ENCODE peak calls at places on chromosomes 6 and 20, in nine cellular contexts. H, K, Q, U, J, G, B, O and W are unnamed samples.

GRCh38 chr6:108559884-108560462 is 744 bp upstream of the FOXO3 start:
- DNase-seq in H (no peak), K (peak), U (peak), G (peak), B (peak), J (peak), O (no peak), Q (no peak), W (no peak)

GRCh38 chr6:7998103-7998725 is 66.0 kb downstream of the BLOC1S5 start:
- DNase-seq in B (no peak), K (no peak), H (peak), J (no peak), G (no peak), Q (no peak), O (peak), U (no peak), W (no peak)

GRCh38 chr20:38201356-38201755 is 36.3 kb upstream of the TGM2 start:
- DNase-seq in K (no peak), J (peak), G (peak), U (no peak), Q (peak), B (peak), H (peak), O (peak), W (peak)

GRCh38 chr6:156515242-156515641 is 261.9 kb upstream of the ARID1B start:
- DNase-seq in U (no peak), H (no peak), B (no peak), J (no peak), G (no peak), Q (no peak), K (no peak), O (no peak), W (no peak)

GRCh38 chr6:134029495-134030455 is 22.6 kb downstream of the SLC2A12 start:
- DNase-seq in Q (no peak), O (no peak), K (no peak), J (no peak), H (no peak), U (no peak), G (no peak), B (no peak), W (no peak)

GRCh38 chr6:37365791-37366190 is 12.0 kb downstream of the RNF8 start:
- DNase-seq in G (no peak), J (no peak), Q (no peak), O (no peak), K (no peak), H (no peak), B (no peak), U (no peak), W (no peak)

GRCh38 chr20:48463916-48464315 is 363.9 kb downstream of the PREX1 start:
- DNase-seq in K (no peak), Q (no peak), O (peak), H (peak), U (no peak), J (no peak), G (no peak), B (no peak), W (no peak)

GRCh38 chr6:16736856-16737255 is 24.4 kb downstream of the ATXN1 start:
- DNase-seq in B (no peak), J (no peak), K (no peak), O (no peak), H (no peak), U (no peak), Q (no peak), G (no peak), W (no peak)

GRCh38 chr6:114747995-114748625 is 405.3 kb upstream of the HS3ST5 start:
- DNase-seq in Q (peak), H (peak), O (peak), G (peak), K (no peak), U (no peak), J (no peak), B (peak), W (peak)

GRCh38 chr6:23174781-23175361 is 605.5 kb downstream of the HDGFL1 start:
- DNase-seq in G (no peak), J (no peak), K (no peak), O (peak), H (peak), B (no peak), U (no peak), Q (no peak), W (peak)

DNA sequence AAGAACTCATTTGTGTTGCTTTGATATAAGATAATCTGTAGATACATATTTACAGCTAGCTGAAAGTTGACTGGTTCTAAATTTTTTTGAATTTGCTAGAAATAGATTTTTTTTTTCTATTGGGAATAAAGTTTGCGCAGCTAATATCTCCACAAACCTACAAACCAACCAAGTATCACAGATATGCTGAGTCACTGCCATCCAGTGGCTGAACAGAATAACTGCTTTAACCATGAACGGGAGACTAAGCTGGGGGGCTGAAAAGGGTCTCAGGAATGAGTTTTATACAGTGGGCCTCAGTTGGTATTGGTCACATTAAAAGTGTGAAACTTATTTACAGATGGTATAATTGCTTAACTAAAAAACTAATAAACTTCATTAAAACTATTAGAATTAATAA is 326.7 kb upstream of the CNR1 start:
- DNase-seq in G (peak), Q (no peak), B (no peak), U (no peak), J (no peak), H (peak), K (no peak), O (no peak), W (no peak)
- TF ChIP-seq CTCF in G (peak), Q (peak), B (no peak), U (no peak), J (no peak), H (peak), K (peak), O (peak), W (peak)

DNA sequence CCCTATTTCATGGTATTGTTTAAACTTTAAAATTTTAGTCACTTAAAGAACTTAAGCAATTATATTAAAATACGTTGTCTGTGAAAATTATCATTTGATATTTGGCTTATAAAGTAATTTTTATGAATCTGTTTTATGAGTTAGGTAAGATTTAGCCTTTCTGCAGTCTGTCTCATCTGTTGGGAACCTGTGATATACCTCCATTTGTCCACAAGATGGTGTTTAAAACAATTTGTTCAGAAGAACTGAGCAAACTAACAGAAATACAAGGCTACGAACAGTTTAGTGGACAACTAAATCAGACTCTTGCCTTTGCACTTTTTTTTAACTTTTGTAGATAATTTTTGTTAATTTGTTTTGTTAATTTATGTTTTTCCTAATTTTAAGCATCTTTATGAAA is 92.4 kb downstream of the COL9A1 start:
- DNase-seq in U (no peak), B (no peak), Q (no peak), J (no peak), G (no peak), H (no peak), O (no peak), K (no peak), W (no peak)
- TF ChIP-seq CTCF in U (no peak), B (no peak), Q (no peak), J (peak), G (no peak), H (peak), O (peak), K (peak), W (peak)

DNA sequence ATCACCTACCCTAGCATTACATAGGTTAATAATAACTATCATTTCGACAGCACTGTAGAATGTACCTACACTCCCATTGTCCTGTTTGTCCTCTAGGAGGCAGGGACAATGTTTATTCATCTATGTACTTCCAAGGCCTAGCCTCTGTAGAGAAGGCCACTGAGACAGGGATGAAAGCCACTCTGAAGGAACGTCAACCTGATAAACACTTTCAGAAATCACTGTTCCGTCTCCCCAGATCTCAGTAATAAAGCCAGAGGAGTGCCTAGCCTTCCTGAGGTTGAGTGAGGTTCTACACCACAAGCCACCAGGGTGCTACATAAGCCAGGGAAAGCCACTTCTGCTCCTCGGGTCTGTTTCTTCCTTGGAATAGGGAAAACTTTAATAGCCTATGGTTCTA is 44.8 kb downstream of the POPDC3 start:
- DNase-seq in J (no peak), Q (no peak), K (no peak), B (no peak), U (no peak), O (no peak), G (no peak), H (no peak), W (no peak)
- TF ChIP-seq CTCF in J (peak), Q (peak), K (peak), B (no peak), U (no peak), O (no peak), G (no peak), H (peak), W (no peak)

GRCh38 chr6:110526731-110527130 is 50.3 kb upstream of the SLC22A16 start:
- DNase-seq in U (no peak), B (no peak), J (no peak), G (no peak), K (no peak), H (no peak), Q (no peak), O (no peak), W (no peak)
- TF ChIP-seq CTCF in U (no peak), B (no peak), J (no peak), G (no peak), K (no peak), H (no peak), Q (no peak), O (no peak), W (no peak)

GRCh38 chr6:11309947-11310665 is 77.6 kb upstream of the NEDD9 start:
- DNase-seq in O (peak), Q (no peak), H (no peak), K (no peak), J (no peak), G (no peak), B (no peak), U (no peak), W (no peak)
- TF ChIP-seq CTCF in O (peak), Q (no peak), H (no peak), K (peak), J (no peak), G (no peak), B (no peak), U (no peak), W (no peak)

GRCh38 chr6:118648866-118649554 is 2.4 kb downstream of the CEP85L start:
- DNase-seq in Q (no peak), B (no peak), J (no peak), K (no peak), U (no peak), O (no peak), G (no peak), H (no peak), W (no peak)

GRCh38 chr6:118652051-118652699 is 784 bp upstream of the CEP85L start:
- DNase-seq in J (no peak), H (no peak), K (no peak), G (no peak), B (no peak), O (no peak), Q (no peak), U (no peak), W (no peak)

GRCh38 chr6:118650500-118651281 is 700 bp downstream of the CEP85L start:
- DNase-seq in O (no peak), Q (no peak), J (peak), B (peak), G (peak), K (peak), U (no peak), H (no peak), W (no peak)

GRCh38 chr6:118649918-118650499 is 1.4 kb downstream of the CEP85L start:
- DNase-seq in Q (no peak), H (no peak), O (no peak), U (no peak), J (no peak), B (no peak), K (no peak), G (no peak), W (no peak)

DNA sequence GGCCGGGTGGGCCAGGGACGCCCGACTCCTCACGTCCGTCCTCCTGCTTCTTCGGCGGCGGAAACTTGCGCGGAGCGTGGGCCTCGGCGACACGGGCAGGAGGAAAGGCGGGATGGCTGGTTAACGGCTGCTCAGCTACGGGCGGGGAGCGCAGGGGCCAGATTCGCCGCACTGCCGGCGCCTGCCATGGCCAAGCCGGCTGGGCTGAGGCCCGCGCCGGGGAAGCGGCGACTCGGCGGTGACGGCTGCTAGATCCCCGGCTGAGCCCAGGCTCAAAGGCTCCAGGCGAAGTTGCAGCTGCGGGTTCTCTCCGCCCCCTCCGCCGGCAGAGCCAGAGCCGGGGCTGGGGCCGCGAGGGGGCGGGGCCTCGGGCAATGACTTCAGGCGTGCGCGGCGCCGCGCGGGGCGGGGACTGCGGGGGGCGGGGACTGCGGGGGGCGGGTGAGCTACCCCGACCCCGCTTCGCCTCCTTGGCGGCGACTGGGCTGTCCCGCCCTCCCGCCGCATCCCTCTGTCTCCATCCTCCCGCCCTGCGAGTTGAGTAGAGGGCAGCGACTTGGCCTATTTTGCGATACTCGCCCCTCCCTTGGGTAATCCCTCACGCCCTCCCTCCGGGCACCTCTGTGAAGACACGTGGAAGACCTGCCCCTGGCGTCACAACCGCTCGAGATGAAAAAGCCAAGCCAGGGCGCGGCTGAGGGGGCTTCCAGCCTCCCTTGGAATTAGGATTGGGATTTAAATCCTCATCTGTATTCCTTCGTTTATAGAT is at the start of gene CEP85L:
- DNase-seq in G (peak), Q (no peak), K (peak), O (peak), U (peak), J (peak), H (peak), B (peak), W (peak)
- TF ChIP-seq CTCF in G (peak), Q (no peak), K (peak), O (no peak), U (peak), J (no peak), H (no peak), B (no peak), W (no peak)

DNA sequence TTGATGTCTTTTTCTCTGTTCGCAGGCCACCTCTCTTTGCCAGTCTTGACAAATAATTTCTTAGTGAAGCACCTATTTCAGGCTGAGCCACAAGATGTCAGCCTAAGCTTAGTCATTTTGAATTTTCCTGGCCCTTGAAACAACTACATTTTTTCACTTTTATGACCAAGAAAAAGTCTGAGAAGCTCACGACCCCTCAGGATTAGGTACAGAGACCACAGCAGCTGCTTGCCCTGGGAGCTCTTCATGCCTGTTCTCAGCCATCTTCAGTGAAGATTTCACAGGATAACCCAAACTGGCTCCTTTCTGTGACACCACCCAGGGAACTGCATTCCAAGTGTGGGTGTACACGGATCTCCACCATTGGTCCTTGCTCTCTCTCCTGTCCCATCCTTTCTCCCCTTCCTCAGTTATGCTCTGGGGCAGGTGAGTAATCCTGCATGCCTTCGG is 38.4 kb upstream of the SPTLC3 start:
- DNase-seq in B (no peak), U (no peak), G (peak), O (peak), Q (no peak), J (no peak), K (no peak), H (peak), W (no peak)
- TF ChIP-seq CTCF in B (peak), U (peak), G (peak), O (peak), Q (peak), J (peak), K (peak), H (peak), W (peak)

GRCh38 chr6:13296536-13296997 is 31.8 kb downstream of the TBC1D7 start:
- DNase-seq in O (no peak), K (no peak), B (no peak), H (no peak), G (no peak), Q (no peak), U (no peak), J (no peak), W (no peak)
- TF ChIP-seq CTCF in O (no peak), K (no peak), B (no peak), H (no peak), G (no peak), Q (no peak), U (no peak), J (no peak), W (no peak)